ENCODE peak calls at places on chromosomes 13 and 19, in four cellular contexts. One of them, this sample, is unnamed.

GRCh38 chr19:50777830-50778303 is 7.6 kb downstream of the GPR32 start:
- DNase-seq in sigmoid colon: no peak
- DNase-seq in gastrocnemius medialis: no peak
- DNase-seq in ovary: no peak
- DNase-seq in this sample: no peak

GRCh38 chr19:55585658-55586339 is 5.2 kb upstream of the ZNF579 start:
- DNase-seq in gastrocnemius medialis: no peak
- DNase-seq in ovary: peak; percentile 92
- DNase-seq in sigmoid colon: peak; percentile 89
- DNase-seq in this sample: peak; percentile 89

GRCh38 chr13:112928020-112928931 is 40.7 kb upstream of the MCF2L start:
- DNase-seq in sigmoid colon: no peak
- DNase-seq in gastrocnemius medialis: no peak
- DNase-seq in ovary: peak; percentile 12
- DNase-seq in this sample: no peak

GRCh38 chr13:67119481-67119883 is 110.7 kb downstream of the PCDH9 start:
- DNase-seq in gastrocnemius medialis: no peak
- DNase-seq in sigmoid colon: no peak
- DNase-seq in ovary: no peak
- DNase-seq in this sample: no peak

GRCh38 chr13:63497601-63498000 is 2082.0 kb upstream of the PCDH20 start:
- DNase-seq in ovary: no peak
- DNase-seq in gastrocnemius medialis: no peak
- DNase-seq in sigmoid colon: no peak
- DNase-seq in this sample: no peak

GRCh38 chr13:40333238-40333637 is 333.2 kb downstream of the FOXO1 start:
- DNase-seq in sigmoid colon: no peak
- DNase-seq in ovary: no peak
- DNase-seq in gastrocnemius medialis: no peak
- DNase-seq in this sample: no peak

GRCh38 chr13:44540761-44541434 is 35.2 kb downstream of the TSC22D1 start:
- DNase-seq in ovary: no peak
- DNase-seq in sigmoid colon: no peak
- DNase-seq in gastrocnemius medialis: no peak
- DNase-seq in this sample: no peak

GRCh38 chr19:10431254-10431942 is 11.1 kb downstream of the PDE4A start:
- DNase-seq in gastrocnemius medialis: no peak
- DNase-seq in sigmoid colon: peak; percentile 73
- DNase-seq in ovary: no peak
- DNase-seq in this sample: no peak

GRCh38 chr13:31556376-31556775 is 182.9 kb upstream of the RXFP2 start:
- DNase-seq in gastrocnemius medialis: no peak
- DNase-seq in sigmoid colon: no peak
- DNase-seq in ovary: no peak
- DNase-seq in this sample: no peak

GRCh38 chr19:19552811-19553210 is 14.7 kb downstream of the CILP2 start:
- DNase-seq in sigmoid colon: no peak
- DNase-seq in gastrocnemius medialis: no peak
- DNase-seq in ovary: no peak
- DNase-seq in this sample: no peak

GRCh38 chr13:42495751-42496150 is 78.2 kb upstream of the TNFSF11 start:
- DNase-seq in sigmoid colon: no peak
- DNase-seq in gastrocnemius medialis: no peak
- DNase-seq in ovary: no peak
- DNase-seq in this sample: no peak

GRCh38 chr13:90171649-90172048 is 1175.8 kb upstream of the MIR17HG start:
- DNase-seq in gastrocnemius medialis: no peak
- DNase-seq in sigmoid colon: no peak
- DNase-seq in ovary: no peak
- DNase-seq in this sample: no peak

GRCh38 chr13:100620792-100621191 is 32.2 kb upstream of the GGACT start:
- DNase-seq in sigmoid colon: no peak
- DNase-seq in ovary: no peak
- DNase-seq in gastrocnemius medialis: no peak
- DNase-seq in this sample: no peak

GRCh38 chr19:40613669-40614594 is 12.8 kb downstream of the LTBP4 start:
- DNase-seq in ovary: peak; percentile 88
- DNase-seq in gastrocnemius medialis: no peak
- DNase-seq in sigmoid colon: peak; percentile 95
- DNase-seq in this sample: peak; percentile 84

GRCh38 chr13:70117506-70117905 is 9.3 kb upstream of the KLHL1 start:
- DNase-seq in sigmoid colon: no peak
- DNase-seq in ovary: no peak
- DNase-seq in gastrocnemius medialis: no peak
- DNase-seq in this sample: no peak

DNA sequence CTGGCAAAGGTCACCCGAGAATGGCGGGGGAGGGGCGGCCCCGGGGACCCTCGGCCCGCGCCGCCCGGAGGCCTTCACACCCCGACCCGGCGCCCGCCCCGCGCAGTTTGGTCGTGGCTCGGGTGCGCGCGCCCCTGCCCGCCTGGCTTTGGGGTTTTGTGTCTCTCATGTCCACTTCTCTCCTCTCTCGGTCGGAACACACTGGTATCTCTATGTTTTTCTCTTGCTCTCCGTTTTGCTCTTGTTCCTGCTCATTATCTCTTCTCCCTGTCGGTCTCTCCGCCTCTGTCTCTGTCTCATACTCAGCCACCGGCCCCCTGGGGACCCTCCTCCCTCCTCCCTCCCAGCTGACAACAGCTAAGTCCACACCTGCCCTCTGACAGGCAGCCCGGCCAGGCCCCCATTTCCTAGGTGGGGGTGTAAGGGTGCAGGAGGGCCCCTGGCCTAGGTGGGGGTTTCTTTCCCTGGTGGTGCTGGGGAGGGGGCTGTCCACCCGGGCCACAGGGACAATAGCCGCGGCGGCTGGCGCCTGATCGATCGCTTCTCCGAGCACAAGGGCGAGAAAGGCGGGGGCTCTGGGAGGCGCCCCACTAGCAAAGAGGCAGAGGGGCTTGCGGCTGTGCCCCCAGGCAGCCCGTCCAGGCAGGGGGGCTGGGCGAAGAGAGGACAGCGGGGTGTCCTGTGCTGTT is 2.3 kb downstream of the ONECUT3 start:
- DNase-seq in sigmoid colon: no peak
- DNase-seq in ovary: no peak
- DNase-seq in gastrocnemius medialis: no peak
- DNase-seq in this sample: no peak
- H3K9me3 ChIP-seq in sigmoid colon: no peaks in the 10 kb centered on the region
- H3K9me3 ChIP-seq in ovary: no peaks in the 10 kb centered on the region
- H3K9me3 ChIP-seq in gastrocnemius medialis: no peaks in the 10 kb centered on the region
- H3K9me3 ChIP-seq in this sample: no peaks in the 10 kb centered on the region

GRCh38 chr19:42226886-42227285 is 6.8 kb downstream of the ZNF526 start:
- DNase-seq in gastrocnemius medialis: no peak
- DNase-seq in ovary: no peak
- DNase-seq in sigmoid colon: no peak
- DNase-seq in this sample: no peak

GRCh38 chr19:42232435-42232834 is 10.0 kb downstream of the GSK3A start:
- DNase-seq in gastrocnemius medialis: no peak
- DNase-seq in sigmoid colon: no peak
- DNase-seq in ovary: no peak
- DNase-seq in this sample: no peak

GRCh38 chr19:42228640-42229039 is 8.5 kb downstream of the ZNF526 start:
- DNase-seq in sigmoid colon: no peak
- DNase-seq in gastrocnemius medialis: no peak
- DNase-seq in ovary: no peak
- DNase-seq in this sample: no peak

GRCh38 chr19:42229263-42229854 is 9.2 kb downstream of the ZNF526 start:
- DNase-seq in sigmoid colon: no peak
- DNase-seq in gastrocnemius medialis: no peak
- DNase-seq in ovary: no peak
- DNase-seq in this sample: no peak

GRCh38 chr19:42229855-42230331 is 9.8 kb downstream of the ZNF526 start:
- DNase-seq in ovary: no peak
- DNase-seq in sigmoid colon: no peak
- DNase-seq in gastrocnemius medialis: no peak
- DNase-seq in this sample: no peak
- TF ChIP-seq POLR2A in ovary: no peak
- TF ChIP-seq POLR2A in sigmoid colon: no peak
- TF ChIP-seq POLR2A in gastrocnemius medialis: no peak
- TF ChIP-seq POLR2A in this sample: no peak

GRCh38 chr19:56838930-56839664 is 1.4 kb downstream of the PEG3 start:
- DNase-seq in ovary: peak; percentile 95
- DNase-seq in sigmoid colon: peak; percentile 100
- DNase-seq in gastrocnemius medialis: peak; percentile 85
- DNase-seq in this sample: peak; percentile 99

GRCh38 chr19:56837892-56838679 is 2.4 kb downstream of the PEG3 start:
- DNase-seq in sigmoid colon: peak; percentile 86
- DNase-seq in gastrocnemius medialis: peak; percentile 6
- DNase-seq in ovary: peak; percentile 78
- DNase-seq in this sample: peak; percentile 75

GRCh38 chr19:56837492-56837891 is 3.0 kb downstream of the PEG3 start:
- DNase-seq in gastrocnemius medialis: peak; percentile 4
- DNase-seq in ovary: peak; percentile 83
- DNase-seq in sigmoid colon: peak; percentile 89
- DNase-seq in this sample: peak; percentile 90

GRCh38 chr19:56839665-56840451 is 668 bp downstream of the PEG3 start:
- DNase-seq in ovary: peak; percentile 95
- DNase-seq in sigmoid colon: peak; percentile 99
- DNase-seq in gastrocnemius medialis: peak; percentile 75
- DNase-seq in this sample: peak; percentile 98

GRCh38 chr19:56838680-56838929 is 1.9 kb downstream of the PEG3 start:
- DNase-seq in sigmoid colon: no peak
- DNase-seq in ovary: no peak
- DNase-seq in gastrocnemius medialis: no peak
- DNase-seq in this sample: no peak
- H3K9me3 ChIP-seq in sigmoid colon: no peaks in the 10 kb centered on the region
- H3K9me3 ChIP-seq in ovary: no peaks in the 10 kb centered on the region
- H3K9me3 ChIP-seq in gastrocnemius medialis: no peaks in the 10 kb centered on the region
- H3K9me3 ChIP-seq in this sample: no peaks in the 10 kb centered on the region

DNA sequence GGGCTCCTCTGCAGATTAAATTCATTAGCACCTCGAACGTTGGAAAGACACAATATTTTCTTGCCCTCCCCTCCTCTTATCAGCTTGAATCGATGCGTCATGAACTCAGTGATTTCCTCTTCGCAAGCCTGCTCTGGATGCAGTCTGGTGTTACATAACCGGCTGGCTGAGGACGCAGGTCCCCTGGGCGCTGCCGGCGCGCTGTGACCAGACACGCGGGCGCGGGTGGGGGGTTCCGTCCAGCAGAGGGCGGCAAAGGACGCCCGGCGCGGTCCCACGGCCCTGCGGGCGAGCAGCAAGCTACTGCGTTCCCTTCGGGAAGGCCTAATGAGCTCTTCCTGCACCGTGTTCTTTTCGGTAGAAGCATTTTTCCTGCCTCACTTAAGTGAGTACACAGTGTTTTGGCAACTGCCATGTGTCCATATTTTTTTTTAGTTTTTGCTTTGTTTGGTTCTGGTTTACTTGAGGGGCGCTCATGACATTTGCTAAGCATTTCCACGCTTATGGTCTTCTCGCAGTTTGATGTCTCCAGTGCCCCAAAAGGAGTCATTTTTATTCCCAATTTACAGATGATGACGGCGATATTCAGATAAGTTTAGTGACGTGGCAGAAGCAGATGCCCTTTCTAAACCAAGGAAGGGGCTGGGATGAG is 112.2 kb upstream of the MBNL2 start:
- DNase-seq in sigmoid colon: peak; percentile 96
- DNase-seq in gastrocnemius medialis: peak; percentile 72
- DNase-seq in ovary: peak; percentile 94
- DNase-seq in this sample: peak; percentile 95
- TF ChIP-seq POLR2A in sigmoid colon: no peak
- TF ChIP-seq POLR2A in gastrocnemius medialis: no peak
- TF ChIP-seq POLR2A in ovary: no peak
- TF ChIP-seq POLR2A in this sample: peak; percentile 29

DNA sequence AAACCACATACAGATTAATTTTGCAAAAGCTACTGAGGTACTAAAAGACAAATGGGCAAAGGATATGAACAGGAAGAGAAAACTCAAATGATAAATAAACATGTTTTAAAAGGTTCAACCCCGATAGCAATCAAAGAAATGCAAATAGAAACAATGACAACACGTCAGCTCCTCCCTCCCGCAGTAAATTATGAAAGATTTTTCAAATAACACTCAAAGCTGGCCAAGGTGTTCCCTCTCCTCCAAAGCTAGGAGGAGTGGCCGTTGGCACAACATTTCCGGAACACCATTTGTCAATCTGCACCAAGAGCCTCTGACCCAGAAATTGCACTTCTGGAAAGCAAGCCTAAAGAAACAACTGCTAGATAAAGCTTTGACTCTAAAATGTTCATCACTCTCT is 28.3 kb downstream of the INSR start:
- DNase-seq in gastrocnemius medialis: peak; percentile 53
- DNase-seq in ovary: no peak
- DNase-seq in sigmoid colon: no peak
- DNase-seq in this sample: peak; percentile 71
- H3K9me3 ChIP-seq in gastrocnemius medialis: no peaks in the 10 kb centered on the region
- H3K9me3 ChIP-seq in ovary: no peaks in the 10 kb centered on the region
- H3K9me3 ChIP-seq in sigmoid colon: no peaks in the 10 kb centered on the region
- H3K9me3 ChIP-seq in this sample: no peaks in the 10 kb centered on the region